ENCODE peak calls at places on chromosomes 5 and 9, in four cellular contexts. J, S, I and L are unnamed samples.

GRCh38 chr9:108621991-108622390 is 233.8 kb downstream of the ACTL7B start:
- DNase-seq in J (no peak), S (no peak), I (no peak), L (no peak)

GRCh38 chr5:135246923-135247795 is 151.9 kb downstream of the MACROH2A1 start:
- DNase-seq in J (peak), S (no peak), I (peak), L (peak)

GRCh38 chr5:56607074-56607473 is 208.3 kb upstream of the MAP3K1 start:
- DNase-seq in J (peak), S (no peak), I (no peak), L (no peak)

GRCh38 chr9:110148384-110148783 is 59.6 kb downstream of the C9orf152 start:
- DNase-seq in J (peak), S (no peak), I (no peak), L (no peak)

GRCh38 chr5:43110606-43111170 is 10.0 kb upstream of the ZNF131 start:
- DNase-seq in J (no peak), S (no peak), I (peak), L (peak)

GRCh38 chr9:74573792-74574191 is 76.7 kb downstream of the RORB start:
- DNase-seq in J (no peak), S (no peak), I (no peak), L (no peak)

GRCh38 chr9:38253200-38253599 is 139.3 kb upstream of the ALDH1B1 start:
- DNase-seq in J (no peak), S (no peak), I (no peak), L (no peak)

GRCh38 chr5:12343543-12343942 is 439.3 kb upstream of the CTNND2 start:
- DNase-seq in J (no peak), S (no peak), I (no peak), L (no peak)

GRCh38 chr5:173627860-173628392 is 11.5 kb upstream of the BOD1 start:
- DNase-seq in J (no peak), S (peak), I (peak), L (peak)

GRCh38 chr5:96597441-96598020 is 64.6 kb upstream of the CAST start:
- DNase-seq in J (peak), S (no peak), I (no peak), L (no peak)

GRCh38 chr5:155106221-155106620 is 92.7 kb downstream of the KIF4B start:
- DNase-seq in J (no peak), S (no peak), I (no peak), L (no peak)

GRCh38 chr5:83000922-83001321 is 76.3 kb downstream of the TMEM167A start:
- DNase-seq in J (no peak), S (no peak), I (no peak), L (peak)

GRCh38 chr5:79746645-79747044 is 57.0 kb downstream of the CMYA5 start:
- DNase-seq in J (no peak), S (no peak), I (no peak), L (no peak)

GRCh38 chr9:98081477-98082219 is 25.1 kb downstream of the NANS start:
- DNase-seq in J (peak), S (no peak), I (no peak), L (no peak)

GRCh38 chr9:108836771-108837170 is 19.0 kb downstream of the ACTL7B start:
- DNase-seq in J (no peak), S (no peak), I (no peak), L (no peak)

GRCh38 chr9:81613002-81613750 is 76.2 kb downstream of the TLE1 start:
- DNase-seq in J (peak), S (no peak), I (no peak), L (no peak)

GRCh38 chr5:50595199-50595598 is 71.2 kb upstream of the PARP8 start:
- DNase-seq in J (peak), S (no peak), I (no peak), L (no peak)

GRCh38 chr9:92561374-92562329 is 25.9 kb upstream of the ECM2 start:
- DNase-seq in J (peak), S (no peak), I (no peak), L (no peak)

GRCh38 chr5:57650360-57651069 is 167.9 kb upstream of the ACTBL2 start:
- DNase-seq in J (peak), S (peak), I (peak), L (peak)

GRCh38 chr5:117872798-117873368 is 1115.5 kb downstream of the DTWD2 start:
- DNase-seq in J (no peak), S (no peak), I (peak), L (peak)

GRCh38 chr5:179550511-179551342 is at the start of gene RUFY1:
- DNase-seq in J (peak), S (no peak), I (peak), L (peak)

GRCh38 chr5:178413992-178414391 is 176.2 kb downstream of the COL23A1 start:
- DNase-seq in J (no peak), S (no peak), I (no peak), L (peak)

GRCh38 chr9:132588501-132589147 is 6.2 kb downstream of the BARHL1 start:
- DNase-seq in J (no peak), S (no peak), I (no peak), L (peak)

GRCh38 chr9:133955821-133956411 is 36.2 kb downstream of the VAV2 start:
- DNase-seq in J (peak), S (no peak), I (peak), L (peak)

GRCh38 chr9:27371382-27371781 is 74.4 kb upstream of the EQTN start:
- DNase-seq in J (no peak), S (no peak), I (no peak), L (peak)

GRCh38 chr5:62791059-62791458 is 212.4 kb downstream of the LRRC70 start:
- DNase-seq in J (no peak), S (no peak), I (no peak), L (peak)

GRCh38 chr9:22416692-22417060 is 29.9 kb upstream of the DMRTA1 start:
- DNase-seq in J (no peak), S (no peak), I (no peak), L (peak)

GRCh38 chr9:21728781-21729180 is 73.7 kb upstream of the MTAP start:
- DNase-seq in J (peak), S (no peak), I (no peak), L (no peak)

GRCh38 chr5:130479045-130479804 is 575.0 kb downstream of the CHSY3 start:
- DNase-seq in J (no peak), S (no peak), I (no peak), L (peak)

GRCh38 chr9:132443951-132444615 is 34.1 kb downstream of the CFAP77 start:
- DNase-seq in J (no peak), S (no peak), I (no peak), L (no peak)

GRCh38 chr5:126506079-126506478 is 82.9 kb downstream of the GRAMD2B start:
- DNase-seq in J (no peak), S (no peak), I (no peak), L (no peak)

GRCh38 chr5:108736855-108737254 is 10.8 kb upstream of the FER start:
- DNase-seq in J (no peak), S (no peak), I (no peak), L (no peak)

GRCh38 chr5:108730617-108731340 is 16.9 kb upstream of the FER start:
- DNase-seq in J (peak), S (no peak), I (no peak), L (no peak)

GRCh38 chr5:108739906-108740305 is 7.8 kb upstream of the FER start:
- DNase-seq in J (no peak), S (no peak), I (no peak), L (no peak)

GRCh38 chr5:108739376-108739775 is 8.3 kb upstream of the FER start:
- DNase-seq in J (no peak), S (no peak), I (no peak), L (no peak)

DNA sequence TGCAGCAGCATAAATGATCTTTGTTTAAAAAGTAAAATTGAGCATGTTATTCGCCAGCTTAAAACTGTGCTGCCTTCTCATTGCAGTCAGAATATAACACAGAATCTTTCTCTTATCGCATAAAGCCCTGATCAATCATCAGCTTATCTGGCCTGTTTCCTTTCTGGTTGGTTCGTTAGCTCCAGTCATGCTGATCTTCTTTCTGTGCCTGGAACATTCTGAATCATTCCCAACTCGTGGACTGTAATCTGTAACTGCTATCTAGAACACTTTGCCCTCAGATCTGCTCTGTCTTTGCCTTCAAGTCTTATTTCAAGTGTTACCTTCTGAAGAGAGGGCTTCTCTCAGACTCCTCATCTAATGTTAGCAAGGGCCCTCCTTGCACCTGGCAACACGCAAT is 11.9 kb upstream of the FER start:
- DNase-seq in J (peak), S (no peak), I (no peak), L (peak)
- H3K56ac ChIP-seq in J (no peak), S (no peak), I (no peak), L (no peak)

DNA sequence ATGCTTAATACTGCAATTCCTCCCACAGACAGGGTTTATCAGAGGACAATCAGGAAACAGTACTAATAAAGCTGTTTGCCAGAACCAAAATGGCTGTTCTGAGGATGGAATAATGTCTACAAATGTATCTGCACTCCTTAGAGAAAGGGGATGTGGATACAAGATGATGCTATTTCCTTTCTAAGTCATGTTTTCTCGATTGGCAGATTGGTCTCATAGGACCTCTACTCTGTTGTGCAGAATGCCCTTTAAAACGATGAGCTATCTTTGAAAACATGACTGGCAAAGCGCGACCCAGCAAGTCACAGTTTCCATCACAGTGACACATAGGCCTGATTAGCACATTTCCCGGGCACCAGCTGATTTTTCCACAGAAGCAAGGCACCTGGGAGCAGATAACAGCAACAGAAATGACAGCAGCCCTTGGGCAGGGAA is 54.0 kb downstream of the AOPEP start:
- DNase-seq in J (no peak), S (no peak), I (no peak), L (no peak)
- H2AK5ac ChIP-seq in J (no peak), S (no peak), I (no peak), L (no peak)

DNA sequence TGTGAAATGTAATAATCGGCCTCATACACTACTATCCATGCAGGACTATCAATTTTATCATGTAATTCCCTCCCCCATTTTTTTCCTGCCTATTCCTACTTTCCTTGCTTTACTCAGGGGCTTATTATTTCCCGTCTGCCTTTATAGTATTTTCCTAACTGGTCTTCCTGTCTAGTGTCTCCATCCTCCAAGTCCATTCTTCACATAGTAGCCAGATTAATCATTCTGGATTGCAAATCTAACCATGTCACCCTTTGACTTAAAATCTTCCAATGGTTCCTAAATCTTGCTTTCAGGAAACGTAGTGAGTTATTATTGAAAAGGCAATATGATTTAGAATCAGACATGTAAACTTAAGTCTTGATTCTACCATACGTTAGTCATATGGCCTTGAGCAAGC is 307.4 kb upstream of the HAPLN1 start:
- DNase-seq in J (peak), S (no peak), I (no peak), L (no peak)
- H3K56ac ChIP-seq in J (no peak), S (no peak), I (no peak), L (no peak)

GRCh38 chr5:30736642-30737041 is 456.8 kb upstream of the CDH6 start:
- DNase-seq in J (peak), S (no peak), I (no peak), L (no peak)

DNA sequence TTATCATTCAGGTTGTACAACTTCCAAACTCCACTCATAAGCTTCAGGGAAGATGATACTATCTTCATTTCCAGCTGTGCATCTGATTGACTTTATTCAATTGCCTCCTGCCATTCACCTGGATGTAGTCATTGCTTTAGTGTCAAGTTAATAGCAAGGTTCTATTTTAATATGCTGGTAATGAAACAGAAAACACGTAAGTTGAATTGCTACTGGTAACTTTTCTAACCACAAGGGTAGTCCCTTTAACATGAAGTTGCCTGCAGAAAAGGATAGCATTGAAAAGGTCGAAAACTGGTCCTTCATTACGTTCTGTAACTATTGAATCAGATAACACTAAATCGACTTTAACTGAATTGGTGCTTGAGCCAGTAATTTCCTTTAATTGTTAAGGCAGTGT is 459.4 kb upstream of the CDH6 start:
- DNase-seq in J (no peak), S (no peak), I (no peak), L (no peak)
- H2AK5ac ChIP-seq in J (no peak), S (no peak), I (no peak), L (no peak)

DNA sequence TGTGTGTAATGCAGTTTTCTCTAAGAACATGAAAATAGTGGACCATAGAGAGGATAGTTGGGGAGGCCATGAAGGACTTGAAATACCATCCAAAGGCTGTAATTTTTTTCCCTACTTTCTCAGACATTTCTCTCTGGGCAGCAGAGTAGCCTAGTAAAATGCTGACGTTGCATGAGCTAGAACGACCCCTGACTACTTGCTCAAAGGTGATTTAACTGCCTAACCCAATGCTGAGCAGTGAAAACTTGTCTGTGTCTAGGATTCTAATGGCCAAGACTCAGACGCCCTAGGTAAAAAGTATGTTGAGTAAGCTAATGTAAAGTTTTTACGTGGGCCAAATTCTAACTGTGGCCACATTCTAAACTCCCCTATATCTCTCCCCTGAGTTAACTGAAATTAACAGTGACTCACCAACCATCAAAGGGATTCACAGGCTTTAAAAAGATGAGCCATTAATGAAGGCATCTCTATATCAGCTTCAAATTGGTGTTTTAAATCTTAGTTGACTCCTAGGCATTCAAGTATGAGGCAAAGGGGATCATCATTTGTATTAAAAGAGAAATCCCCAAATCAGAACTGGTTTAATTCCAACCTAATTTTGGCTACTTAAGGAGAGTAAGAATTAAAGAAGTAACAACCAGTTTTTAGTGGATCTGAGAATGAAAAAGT is 121.0 kb upstream of the GAS1 start:
- DNase-seq in J (no peak), S (no peak), I (no peak), L (no peak)
- H3K56ac ChIP-seq in J (no peak), S (no peak), I (no peak), L (no peak)

GRCh38 chr5:149405550-149406202 is 26.6 kb upstream of the IL17B start:
- DNase-seq in J (no peak), S (no peak), I (no peak), L (peak)

GRCh38 chr5:149404746-149405549 is 25.9 kb upstream of the IL17B start:
- DNase-seq in J (peak), S (no peak), I (no peak), L (peak)

GRCh38 chr5:149402291-149402690 is 23.2 kb upstream of the IL17B start:
- DNase-seq in J (no peak), S (no peak), I (no peak), L (peak)

GRCh38 chr5:149406203-149406978 is 27.3 kb upstream of the IL17B start:
- DNase-seq in J (peak), S (no peak), I (peak), L (no peak)

DNA sequence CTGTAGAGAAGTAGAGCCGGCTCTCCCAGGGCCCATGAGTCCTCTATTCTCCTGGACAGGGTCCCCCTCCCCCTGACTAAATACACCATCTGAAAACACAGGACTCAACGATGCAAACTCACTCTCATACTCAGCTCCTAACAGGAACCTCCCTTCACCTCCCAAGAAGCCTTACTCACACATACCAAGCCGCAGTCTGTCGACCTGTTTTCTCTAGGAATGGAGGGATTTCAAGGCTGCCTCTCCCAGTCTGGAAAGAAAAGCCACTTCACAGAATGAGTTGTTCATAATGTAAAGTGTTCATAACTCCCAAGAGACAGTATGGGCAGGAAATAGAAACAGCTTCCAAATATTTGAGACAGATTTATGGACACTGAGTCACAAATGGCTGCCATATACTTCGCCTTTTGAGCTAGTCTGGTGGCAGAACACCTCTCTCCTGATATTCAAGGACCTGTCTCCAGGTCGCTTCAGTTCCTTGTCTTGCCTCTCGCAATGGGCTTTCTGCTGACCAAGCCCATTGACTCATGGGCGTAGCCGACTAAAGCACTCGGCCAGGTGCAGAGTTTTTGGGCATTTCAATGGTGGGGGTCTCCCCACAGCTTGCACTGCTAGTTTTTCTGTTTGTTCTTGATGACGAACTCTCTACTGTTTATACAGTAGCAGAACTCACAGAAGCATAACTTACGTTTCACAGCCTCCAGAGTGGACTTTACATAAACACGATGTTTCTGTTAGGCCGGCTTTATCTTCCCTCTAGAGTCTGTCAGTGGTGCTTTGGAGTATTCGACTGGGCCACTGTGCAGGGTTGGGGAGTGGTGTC is 25.0 kb upstream of the IL17B start:
- DNase-seq in J (peak), S (no peak), I (no peak), L (peak)
- H2AK5ac ChIP-seq in J (peak), S (no peak), I (no peak), L (peak)

GRCh38 chr9:128371622-128372117 is 496 bp downstream of the URM1 start:
- DNase-seq in J (no peak), S (no peak), I (no peak), L (no peak)

GRCh38 chr9:128372188-128372641 is 1.0 kb downstream of the URM1 start:
- DNase-seq in J (no peak), S (no peak), I (no peak), L (no peak)

GRCh38 chr9:128370367-128370751 is 815 bp upstream of the URM1 start:
- DNase-seq in J (no peak), S (no peak), I (no peak), L (no peak)

GRCh38 chr9:128370752-128371621 is at the start of gene URM1:
- DNase-seq in J (peak), S (peak), I (peak), L (peak)

GRCh38 chr9:128369024-128369706 is 2.0 kb upstream of the URM1 start:
- DNase-seq in J (no peak), S (no peak), I (no peak), L (no peak)
- H3K56ac ChIP-seq in J (no peak), S (no peak), I (no peak), L (no peak)